ENCODE peak calls at places on chromosomes 1 and 21, in five cellular contexts. M is suprapubic skin, P is OCI-LY7, N is left ventricle myocardium inferior, X is stomach. J is an unnamed sample. For H3K9me3 and H3K4me1, the result is how much of the 10 kb centered on the place peaks cover.

GRCh38 chr1:55088413-55088812 is 49.1 kb downstream of the PCSK9 start:
- DNase-seq in M (no peak), P (no peak), N (no peak), X (no peak), J (no peak)

GRCh38 chr1:241957692-241958494 is at the start of gene BECN2:
- DNase-seq in M (no peak), P (no peak), N (no peak), X (no peak), J (peak)

GRCh38 chr1:38586993-38587646 is 272.5 kb downstream of the RRAGC start:
- DNase-seq in M (peak), P (peak), N (peak), X (peak), J (no peak)

GRCh38 chr1:3491291-3492246 is 37.1 kb downstream of the ARHGEF16 start:
- DNase-seq in M (no peak), P (peak), N (peak), X (peak), J (no peak)

GRCh38 chr21:34034369-34035014 is 38.9 kb upstream of the MRPS6 start:
- DNase-seq in M (no peak), P (no peak), N (no peak), X (no peak), J (no peak)

GRCh38 chr1:94713472-94714141 is 106.5 kb upstream of the SLC44A3 start:
- DNase-seq in M (peak), P (no peak), N (peak), X (peak), J (peak)

GRCh38 chr1:10629816-10630571 is 155.2 kb downstream of the PEX14 start:
- DNase-seq in M (no peak), P (no peak), N (peak), X (no peak), J (peak)

GRCh38 chr1:230030122-230030821 is 36.8 kb upstream of the GALNT2 start:
- DNase-seq in M (no peak), P (no peak), N (no peak), X (no peak), J (no peak)

GRCh38 chr1:37323486-37324377 is 150.6 kb upstream of the ZC3H12A start:
- DNase-seq in M (no peak), P (peak), N (no peak), X (no peak), J (no peak)

GRCh38 chr1:9238550-9238949 is 4.0 kb downstream of the H6PD start:
- DNase-seq in M (no peak), P (no peak), N (no peak), X (no peak), J (no peak)

GRCh38 chr21:41163086-41163485 is 4.9 kb upstream of the BACE2 start:
- DNase-seq in M (no peak), P (no peak), N (no peak), X (no peak), J (no peak)

GRCh38 chr1:198699167-198700015 is 60.6 kb downstream of the PTPRC start:
- DNase-seq in M (no peak), P (no peak), N (no peak), X (peak), J (no peak)

GRCh38 chr1:175269151-175269550 is 76.6 kb upstream of the KIAA0040 start:
- DNase-seq in M (no peak), P (no peak), N (no peak), X (no peak), J (no peak)

GRCh38 chr21:28538987-28539622 is 453.6 kb downstream of the LTN1 start:
- DNase-seq in M (no peak), P (no peak), N (no peak), X (no peak), J (no peak)
- H3K9me3 ChIP-seq in M (under half), P (under half), N (under half), X (under half), J (under half)

GRCh38 chr1:31712041-31712440 is 8.2 kb upstream of the COL16A1 start:
- DNase-seq in M (no peak), P (no peak), N (no peak), X (no peak), J (no peak)
- H3K27ac ChIP-seq in M (peak), P (no peak), N (peak), X (peak), J (peak)

GRCh38 chr1:6614019-6614952 is 755 bp downstream of the PHF13 start:
- DNase-seq in M (no peak), P (peak), N (peak), X (peak), J (no peak)
- H3K4me1 ChIP-seq in M (under half), P (under half), N (half or more), X (half or more), J (under half)

GRCh38 chr1:231500666-231501065 is 27.8 kb upstream of the TSNAX start:
- DNase-seq in M (no peak), P (no peak), N (no peak), X (no peak), J (no peak)
- H3K9me3 ChIP-seq in M (under half), P (under half), N (under half), X (under half), J (under half)

DNA sequence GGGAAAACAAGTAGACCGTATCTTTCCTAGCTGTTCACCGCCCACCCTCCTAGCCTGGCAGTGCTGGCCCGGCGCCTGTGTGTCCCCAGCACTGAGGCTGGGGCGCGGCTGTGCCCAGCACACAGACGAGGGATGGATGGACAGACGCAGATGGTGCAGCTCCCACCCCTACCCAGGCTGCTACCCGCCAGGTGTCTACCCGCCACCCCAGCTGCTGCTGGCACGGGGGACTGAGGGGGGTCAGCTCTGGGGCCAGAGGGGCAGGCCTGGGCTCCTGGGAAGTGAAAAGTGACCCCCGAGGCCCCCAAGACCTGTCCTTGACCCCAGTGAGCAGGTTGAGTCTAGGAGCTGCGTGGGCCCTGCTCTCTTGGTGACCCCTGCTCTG is 2.9 kb upstream of the VWA1 start:
- DNase-seq in M (no peak), P (no peak), N (no peak), X (no peak), J (no peak)
- H3K27ac ChIP-seq in M (peak), P (no peak), N (peak), X (peak), J (no peak)

DNA sequence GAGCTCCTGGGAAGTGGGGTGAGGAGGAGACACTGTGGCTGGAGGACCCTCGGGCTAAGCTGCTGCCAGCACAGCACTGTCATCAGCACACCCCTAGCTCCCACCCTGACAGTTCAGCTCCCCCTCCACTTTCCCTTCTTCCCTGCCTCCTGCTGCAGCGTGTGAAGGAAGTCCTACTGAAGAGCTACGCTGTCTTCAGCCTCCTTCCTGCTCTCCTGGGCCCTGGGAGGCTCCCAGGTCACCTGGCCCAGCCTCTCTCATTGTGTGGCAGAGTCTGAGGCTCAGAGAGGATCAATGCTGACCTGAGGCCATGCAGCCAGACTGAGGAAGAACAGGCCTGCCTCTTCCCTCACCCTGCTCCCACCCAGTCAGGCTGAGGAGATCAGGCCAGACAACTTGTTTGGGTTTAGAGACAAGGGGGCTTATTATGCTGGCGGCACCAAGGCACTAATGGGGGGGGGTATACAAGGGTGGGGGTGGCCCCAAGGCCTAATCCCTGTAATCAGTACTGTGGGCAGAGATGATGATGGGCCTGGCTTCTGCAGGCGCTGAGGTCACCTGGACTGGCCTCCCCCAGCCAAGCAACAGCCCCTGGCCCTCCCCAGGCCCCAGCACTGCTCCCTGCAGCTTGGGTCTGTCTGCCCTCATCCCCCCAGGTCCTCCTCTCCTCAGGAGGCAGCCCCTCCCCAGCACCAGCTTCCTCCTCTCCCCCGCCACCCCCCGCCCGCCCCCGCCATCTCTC is 9.1 kb downstream of the NES start:
- DNase-seq in M (no peak), P (no peak), N (no peak), X (no peak), J (no peak)
- H3K4me1 ChIP-seq in M (half or more), P (under half), N (half or more), X (half or more), J (under half)

GRCh38 chr21:9739240-9739639 is 782.1 kb upstream of the TPTE start:
- DNase-seq in M (no peak), P (no peak), N (no peak), X (no peak), J (no peak)

GRCh38 chr21:9735421-9735961 is 785.9 kb upstream of the TPTE start:
- DNase-seq in M (peak), P (no peak), N (no peak), X (no peak), J (no peak)

GRCh38 chr21:9738527-9738926 is 782.9 kb upstream of the TPTE start:
- DNase-seq in M (no peak), P (no peak), N (no peak), X (no peak), J (no peak)

GRCh38 chr21:9741343-9741742 is 780.0 kb upstream of the TPTE start:
- DNase-seq in M (no peak), P (no peak), N (no peak), X (no peak), J (no peak)

GRCh38 chr21:9737871-9738520 is 783.4 kb upstream of the TPTE start:
- DNase-seq in M (no peak), P (no peak), N (no peak), X (no peak), J (no peak)
- H3K9me3 ChIP-seq in M (half or more), P (under half), N (under half), X (half or more), J (under half)

DNA sequence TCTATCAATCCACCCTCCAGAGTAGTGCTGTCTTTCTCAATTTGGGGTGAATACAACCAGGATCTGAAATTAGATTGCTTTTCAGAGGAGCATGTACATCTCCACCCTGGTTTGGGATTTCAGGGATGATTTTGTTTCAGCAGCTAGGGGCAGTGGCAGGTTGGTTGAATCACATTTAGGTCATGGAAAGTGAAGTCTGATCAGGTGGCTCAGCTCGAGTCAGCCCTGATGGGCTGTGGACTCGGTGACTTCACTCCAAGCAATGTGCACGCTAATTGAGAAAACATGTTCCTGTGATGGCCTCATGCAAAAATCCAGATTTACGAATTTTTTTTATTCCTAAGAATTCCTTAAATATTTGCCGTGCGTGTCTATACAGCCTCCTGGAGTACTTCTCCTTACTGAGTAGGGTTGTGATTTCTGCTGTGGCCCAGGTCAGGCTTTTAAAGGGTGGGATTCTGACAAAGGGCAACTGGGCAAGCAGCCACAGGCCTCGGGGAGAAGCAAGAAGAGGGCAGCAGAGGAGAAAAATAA is 7.5 kb downstream of the NGF start:
- DNase-seq in M (no peak), P (no peak), N (no peak), X (no peak), J (no peak)
- H3K27ac ChIP-seq in M (peak), P (no peak), N (peak), X (no peak), J (peak)

GRCh38 chr1:240475832-240476231 is 136.1 kb downstream of the GREM2 start:
- DNase-seq in M (no peak), P (no peak), N (no peak), X (no peak), J (no peak)
- H3K4me1 ChIP-seq in M (under half), P (under half), N (under half), X (under half), J (under half)